ENCODE peak calls at places on chromosomes 5 and 9, in eight cellular contexts. L is effector CD4-positive, alpha-beta T cell; R is iPS-NIHi11; Y is frontal cortex; U is brain microvascular endothelial cell; P is stimulated activated CD4-positive, alpha-beta T cell treated with anti-CD3 and anti-CD28 coated beads, Interleukin-15, amount 100 ng/mL, for 48 hours; Z is OCI-M1; K is nucleus accumbens. T is an unnamed sample.

GRCh38 chr5:155116456-155117251 is 103.1 kb downstream of the KIF4B start:
- DNase-seq in R (no peak), U (no peak), Z (no peak), Y (no peak), P (no peak), K (no peak), L (no peak), T (no peak)

GRCh38 chr5:106601605-106602004 is 1069.1 kb downstream of the EFNA5 start:
- DNase-seq in K (no peak), Y (no peak), L (no peak), P (no peak), U (no peak), R (no peak), Z (no peak), T (no peak)

GRCh38 chr5:142783601-142784291 is 13.6 kb downstream of the ARHGAP26 start:
- DNase-seq in U (no peak), Y (no peak), K (no peak), R (peak), Z (no peak), P (peak), L (no peak), T (no peak)

GRCh38 chr5:57843016-57843402 is 360.4 kb upstream of the ACTBL2 start:
- DNase-seq in Y (no peak), P (no peak), K (no peak), R (no peak), L (no peak), U (no peak), Z (no peak), T (no peak)

GRCh38 chr9:32502459-32502858 is 23.5 kb downstream of the RIGI start:
- DNase-seq in R (no peak), Z (no peak), P (no peak), L (no peak), U (peak), Y (no peak), K (no peak), T (no peak)

GRCh38 chr9:35813434-35814105 is 1.3 kb downstream of the HINT2 start:
- DNase-seq in P (no peak), Y (no peak), K (no peak), R (peak), Z (peak), L (no peak), U (no peak), T (no peak)

GRCh38 chr5:116272281-116272941 is 187.6 kb downstream of the COMMD10 start:
- DNase-seq in P (no peak), R (no peak), K (no peak), Y (no peak), Z (no peak), L (no peak), U (no peak), T (no peak)

GRCh38 chr9:82606761-82607382 is 456.1 kb downstream of the RASEF start:
- DNase-seq in R (peak), K (peak), P (no peak), L (no peak), Z (peak), U (peak), Y (no peak), T (no peak)

GRCh38 chr5:140362875-140363630 is 3.1 kb downstream of the SLC4A9 start:
- DNase-seq in L (peak), Y (no peak), R (peak), P (peak), U (peak), Z (peak), K (peak), T (peak)

GRCh38 chr9:91193658-91194391 is 167.9 kb downstream of the AUH start:
- DNase-seq in K (no peak), L (peak), U (peak), P (peak), Z (peak), Y (no peak), R (peak), T (peak)

GRCh38 chr9:26163931-26164330 is 485.7 kb upstream of the TUSC1 start:
- DNase-seq in U (no peak), Y (no peak), P (no peak), L (no peak), Z (no peak), R (no peak), K (no peak), T (no peak)

GRCh38 chr5:137708796-137709559 is 26.9 kb downstream of the KLHL3 start:
- DNase-seq in Y (no peak), Z (no peak), U (no peak), P (no peak), L (no peak), R (no peak), K (no peak), T (no peak)

GRCh38 chr9:130498298-130498917 is 53.6 kb downstream of the ASS1 start:
- DNase-seq in L (no peak), Z (peak), K (no peak), P (no peak), U (no peak), R (no peak), Y (no peak), T (no peak)

GRCh38 chr5:91091471-91092234 is 291.5 kb downstream of the ARRDC3 start:
- DNase-seq in U (no peak), R (no peak), K (no peak), Z (no peak), L (no peak), Y (no peak), P (no peak), T (no peak)

GRCh38 chr5:141186897-141187512 is at the start of gene PCDHB9:
- DNase-seq in L (no peak), Y (no peak), U (no peak), R (peak), Z (peak), P (no peak), K (no peak), T (no peak)

T was measured in stimulated activated naive CD4-positive, alpha-beta T cell.